ENCODE peak calls at places on chromosomes 2 and 18, in seven cellular contexts. O, H, P, T, Q, L and K are unnamed samples.

GRCh38 chr2:29390131-29390530 is 274.9 kb downstream of the CLIP4 start:
- DNase-seq in O (no peak), L (no peak), H (no peak), P (no peak), Q (no peak), T (no peak), K (no peak)

GRCh38 chr2:43387092-43388062 is 161.0 kb upstream of the ZFP36L2 start:
- DNase-seq in T (no peak), L (peak), Q (peak), H (peak), P (no peak), O (peak), K (peak)

GRCh38 chr2:74944987-74945782 is 13.3 kb upstream of the POLE4 start:
- DNase-seq in Q (peak), T (no peak), L (peak), O (peak), P (no peak), H (peak), K (no peak)

GRCh38 chr2:37326285-37326684 is 1.7 kb upstream of the PRKD3 start:
- DNase-seq in L (peak), Q (no peak), P (peak), T (no peak), O (peak), H (peak), K (peak)

GRCh38 chr2:111667542-111668273 is 216.3 kb downstream of the ANAPC1 start:
- DNase-seq in H (peak), Q (no peak), P (peak), L (peak), T (no peak), O (peak), K (peak)

GRCh38 chr2:24620936-24621335 is 129.9 kb downstream of the NCOA1 start:
- DNase-seq in O (no peak), Q (no peak), L (no peak), H (no peak), T (no peak), P (no peak), K (peak)

GRCh38 chr2:45554073-45554742 is 56.9 kb downstream of the SRBD1 start:
- DNase-seq in O (no peak), Q (no peak), T (no peak), L (peak), P (no peak), H (peak), K (no peak)

GRCh38 chr2:62221141-62221540 is 25.2 kb downstream of the B3GNT2 start:
- DNase-seq in P (no peak), T (no peak), H (peak), O (no peak), Q (no peak), L (no peak), K (peak)

GRCh38 chr2:166653185-166653813 is 159.2 kb upstream of the SCN7A start:
- DNase-seq in L (no peak), O (peak), P (no peak), H (peak), T (no peak), Q (no peak), K (peak)

DNA sequence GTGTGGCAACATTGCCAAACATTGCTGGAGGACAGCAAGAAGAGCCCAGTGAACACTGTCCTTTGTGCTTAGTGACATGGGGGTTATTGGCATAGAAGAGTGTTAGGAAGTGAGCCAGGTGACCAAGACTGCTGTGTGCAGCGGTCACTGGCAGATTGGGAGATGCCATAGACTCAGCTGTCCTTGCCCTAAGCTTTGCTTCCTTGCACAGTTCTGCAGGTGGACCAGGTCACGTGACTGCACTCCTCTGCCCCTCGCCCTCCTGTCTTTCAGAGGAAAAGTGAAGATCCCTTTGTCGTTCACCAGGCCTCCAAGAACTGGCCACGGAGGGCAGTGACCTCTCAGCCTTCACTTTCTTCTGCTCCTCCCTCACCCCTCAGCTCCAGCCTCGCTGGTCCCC is 215.6 kb upstream of the SMIM21 start:
- DNase-seq in P (no peak), L (no peak), O (no peak), Q (no peak), H (no peak), T (no peak), K (no peak)
- TF ChIP-seq CTCF in P (no peak), L (no peak), O (no peak), Q (no peak), H (no peak), T (no peak), K (no peak)

GRCh38 chr18:36200354-36200771 is 13.1 kb downstream of the MOCOS start:
- DNase-seq in P (no peak), T (no peak), L (no peak), Q (no peak), H (no peak), O (no peak), K (no peak)
- TF ChIP-seq CTCF in P (no peak), T (no peak), L (no peak), Q (no peak), H (no peak), O (no peak), K (no peak)

GRCh38 chr18:52636536-52636935 is 296.5 kb downstream of the DCC start:
- DNase-seq in H (no peak), T (no peak), O (no peak), P (no peak), Q (no peak), L (no peak), K (no peak)
- TF ChIP-seq CTCF in H (no peak), T (no peak), O (no peak), P (no peak), Q (no peak), L (no peak), K (no peak)

GRCh38 chr2:216661639-216662375 is 28.6 kb downstream of the IGFBP2 start:
- DNase-seq in P (no peak), L (no peak), T (no peak), H (no peak), O (no peak), Q (peak), K (no peak)
- TF ChIP-seq CTCF in P (no peak), L (peak), T (peak), H (peak), O (peak), Q (no peak), K (no peak)

GRCh38 chr2:210541280-210541902 is 15.0 kb upstream of the CPS1 start:
- DNase-seq in L (no peak), O (no peak), H (peak), P (no peak), Q (no peak), T (no peak), K (no peak)
- TF ChIP-seq CTCF in L (no peak), O (no peak), H (no peak), P (no peak), Q (no peak), T (no peak), K (no peak)

GRCh38 chr18:77061291-77061945 is 71.2 kb downstream of the MBP start:
- DNase-seq in O (peak), P (no peak), H (peak), T (no peak), L (no peak), Q (no peak), K (no peak)

GRCh38 chr18:77063256-77063655 is 69.3 kb downstream of the MBP start:
- DNase-seq in L (no peak), T (peak), P (peak), O (peak), H (peak), Q (peak), K (peak)

GRCh38 chr18:77059294-77059916 is 73.2 kb downstream of the MBP start:
- DNase-seq in H (peak), T (no peak), Q (no peak), L (peak), O (peak), P (peak), K (peak)

GRCh38 chr18:77062518-77063003 is 70.0 kb downstream of the MBP start:
- DNase-seq in P (no peak), T (no peak), L (no peak), H (peak), O (no peak), Q (no peak), K (no peak)

GRCh38 chr18:77061946-77062517 is 70.6 kb downstream of the MBP start:
- DNase-seq in H (no peak), L (no peak), P (no peak), Q (no peak), O (no peak), T (no peak), K (no peak)
- TF ChIP-seq CTCF in H (no peak), L (peak), P (no peak), Q (peak), O (peak), T (peak), K (no peak)

GRCh38 chr2:241726459-241726858 is 8.0 kb upstream of the D2HGDH start:
- DNase-seq in H (no peak), O (no peak), L (no peak), T (no peak), Q (no peak), P (no peak), K (no peak)

GRCh38 chr2:241721852-241722251 is 12.6 kb upstream of the D2HGDH start:
- DNase-seq in Q (peak), H (no peak), L (no peak), T (no peak), O (no peak), P (no peak), K (no peak)

GRCh38 chr2:241722896-241723454 is 11.5 kb upstream of the D2HGDH start:
- DNase-seq in Q (no peak), P (no peak), H (no peak), O (no peak), T (no peak), L (no peak), K (no peak)

GRCh38 chr2:241724975-241725870 is 9.2 kb upstream of the D2HGDH start:
- DNase-seq in P (no peak), O (no peak), T (no peak), H (no peak), L (no peak), Q (no peak), K (no peak)

GRCh38 chr2:241724259-241724974 is 10.0 kb upstream of the D2HGDH start:
- DNase-seq in Q (no peak), L (no peak), T (no peak), P (no peak), H (no peak), O (no peak), K (no peak)
- TF ChIP-seq CTCF in Q (no peak), L (peak), T (peak), P (peak), H (peak), O (no peak), K (no peak)

DNA sequence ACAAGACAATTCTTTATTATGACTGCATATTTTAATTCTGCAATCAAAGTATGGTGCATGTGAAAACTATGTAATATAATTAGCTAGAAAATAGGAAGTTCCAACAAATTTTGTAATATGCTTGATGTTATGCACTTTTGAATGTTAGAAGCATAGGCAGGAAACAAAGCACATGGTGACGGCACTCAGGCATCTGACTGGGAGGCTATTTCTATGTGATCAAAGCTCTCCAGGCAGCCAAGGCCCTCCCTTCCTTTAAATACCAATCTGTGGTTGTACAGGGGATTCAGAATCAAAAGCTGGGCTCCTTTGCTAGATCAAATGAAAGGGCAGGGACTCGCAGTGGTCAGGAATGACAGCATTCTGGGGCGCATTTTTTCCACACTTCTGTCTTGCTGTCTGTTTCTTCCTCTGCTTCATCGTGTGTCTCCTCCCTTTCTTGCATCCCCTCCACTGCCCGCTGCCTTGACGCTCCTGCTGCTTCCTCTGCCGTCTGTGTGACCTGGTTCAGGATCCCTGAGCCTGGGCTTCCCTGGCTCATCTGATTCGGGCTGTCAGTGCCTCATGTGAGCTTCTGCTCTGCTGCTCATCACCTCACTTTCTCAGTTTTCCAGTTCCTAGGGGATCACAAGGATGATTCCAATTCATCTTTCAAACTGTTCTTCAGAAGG is 30.8 kb downstream of the TMEM182 start:
- DNase-seq in T (no peak), H (no peak), P (no peak), O (no peak), Q (no peak), L (no peak), K (no peak)
- TF ChIP-seq CTCF in T (no peak), H (no peak), P (no peak), O (no peak), Q (no peak), L (no peak), K (no peak)